ENCODE peak calls at places on chromosomes 12 and 14, in six cellular contexts. U is aorta, G is fibroblast of lung, D is MM.1S, O is adipocyte, M is T-helper 1 cell. C is an unnamed sample.

GRCh38 chr12:106582661-106583577 is at the start of gene RFX4:
- DNase-seq in U (no peak), G (no peak), D (no peak), O (peak), M (no peak), C (no peak)

GRCh38 chr12:89657739-89658138 is 50.9 kb downstream of the ATP2B1 start:
- DNase-seq in U (no peak), G (no peak), D (no peak), O (no peak), M (no peak), C (no peak)

GRCh38 chr12:41965996-41966395 is 178.7 kb downstream of the GXYLT1 start:
- DNase-seq in U (no peak), G (no peak), D (no peak), O (no peak), M (no peak), C (no peak)

GRCh38 chr14:91244501-91244901 is at the start of gene GPR68:
- DNase-seq in U (peak), G (peak), D (no peak), O (peak), M (no peak), C (no peak)

GRCh38 chr12:105967038-105967776 is 171.5 kb downstream of the NUAK1 start:
- DNase-seq in U (no peak), G (peak), D (no peak), O (peak), M (no peak), C (no peak)

GRCh38 chr12:131011165-131012079 is 57.7 kb downstream of the ADGRD1 start:
- DNase-seq in U (no peak), G (no peak), D (no peak), O (no peak), M (no peak), C (no peak)

GRCh38 chr12:80756875-80757274 is 40.2 kb downstream of the MYF5 start:
- DNase-seq in U (no peak), G (peak), D (no peak), O (peak), M (no peak), C (no peak)

GRCh38 chr12:131422744-131423143 is 288.1 kb upstream of the SFSWAP start:
- DNase-seq in U (no peak), G (no peak), D (no peak), O (no peak), M (no peak), C (no peak)

GRCh38 chr14:51079489-51079888 is 15.4 kb downstream of the TRIM9 start:
- DNase-seq in U (no peak), G (no peak), D (no peak), O (no peak), M (no peak), C (no peak)